ENCODE peak calls at places on chromosomes 11 and 22, in five cellular contexts. One of them, this sample, is unnamed.

GRCh38 chr11:131859811-131860210 is 489.4 kb downstream of the NTM start:
- DNase-seq in K562: no peak
- DNase-seq in SK-N-SH: no peak
- DNase-seq in GM12878: no peak
- DNase-seq in HepG2: no peak
- DNase-seq in this sample: no peak

GRCh38 chr11:61785837-61786402 is 6.5 kb downstream of the TMEM258 start:
- DNase-seq in K562: no peak
- DNase-seq in HepG2: no peak
- DNase-seq in GM12878: no peak
- DNase-seq in SK-N-SH: no peak
- DNase-seq in this sample: no peak

GRCh38 chr11:67563354-67564114 is 20.1 kb upstream of the GSTP1 start:
- DNase-seq in SK-N-SH: no peak
- DNase-seq in GM12878: no peak
- DNase-seq in HepG2: no peak
- DNase-seq in K562: peak
- DNase-seq in this sample: no peak

GRCh38 chr11:95734009-95734572 is 55.5 kb downstream of the FAM76B start:
- DNase-seq in K562: peak
- DNase-seq in SK-N-SH: no peak
- DNase-seq in GM12878: no peak
- DNase-seq in HepG2: no peak
- DNase-seq in this sample: no peak

GRCh38 chr22:20569059-20570058 is 61.9 kb downstream of the MED15 start:
- DNase-seq in SK-N-SH: no peak
- DNase-seq in HepG2: no peak
- DNase-seq in K562: no peak
- DNase-seq in GM12878: peak
- DNase-seq in this sample: peak

GRCh38 chr11:72119188-72119587 is 6.7 kb upstream of the ANAPC15 start:
- DNase-seq in GM12878: no peak
- DNase-seq in HepG2: no peak
- DNase-seq in K562: no peak
- DNase-seq in SK-N-SH: no peak
- DNase-seq in this sample: no peak

GRCh38 chr11:94678236-94678635 is 89.9 kb upstream of the AMOTL1 start:
- DNase-seq in HepG2: no peak
- DNase-seq in K562: peak
- DNase-seq in GM12878: no peak
- DNase-seq in SK-N-SH: no peak
- DNase-seq in this sample: no peak

GRCh38 chr11:46446343-46446751 is 54.8 kb upstream of the CHRM4 start:
- DNase-seq in K562: no peak
- DNase-seq in GM12878: no peak
- DNase-seq in HepG2: no peak
- DNase-seq in SK-N-SH: no peak
- DNase-seq in this sample: no peak

GRCh38 chr11:100827934-100828661 is 141.0 kb downstream of the ARHGAP42 start:
- DNase-seq in GM12878: peak
- DNase-seq in SK-N-SH: no peak
- DNase-seq in HepG2: peak
- DNase-seq in K562: peak
- DNase-seq in this sample: peak

GRCh38 chr11:64090811-64091516 is 55.2 kb downstream of the FLRT1 start:
- DNase-seq in K562: peak
- DNase-seq in GM12878: no peak
- DNase-seq in HepG2: no peak
- DNase-seq in SK-N-SH: no peak
- DNase-seq in this sample: peak

GRCh38 chr22:20653012-20653794 is 120.7 kb upstream of the SERPIND1 start:
- DNase-seq in HepG2: no peak
- DNase-seq in GM12878: no peak
- DNase-seq in SK-N-SH: no peak
- DNase-seq in K562: no peak
- DNase-seq in this sample: no peak

GRCh38 chr11:71146846-71147245 is 105.5 kb downstream of the SHANK2 start:
- DNase-seq in GM12878: no peak
- DNase-seq in SK-N-SH: no peak
- DNase-seq in HepG2: no peak
- DNase-seq in K562: no peak
- DNase-seq in this sample: no peak

GRCh38 chr11:12815150-12815523 is 140.9 kb downstream of the TEAD1 start:
- DNase-seq in K562: no peak
- DNase-seq in HepG2: no peak
- DNase-seq in GM12878: no peak
- DNase-seq in SK-N-SH: no peak
- DNase-seq in this sample: no peak

GRCh38 chr11:70503201-70503877 is 105.0 kb downstream of the CTTN start:
- DNase-seq in K562: no peak
- DNase-seq in SK-N-SH: no peak
- DNase-seq in GM12878: no peak
- DNase-seq in HepG2: no peak
- DNase-seq in this sample: no peak

GRCh38 chr22:31340360-31340759 is 5.8 kb downstream of the PATZ1 start:
- DNase-seq in GM12878: no peak
- DNase-seq in K562: no peak
- DNase-seq in HepG2: peak
- DNase-seq in SK-N-SH: no peak
- DNase-seq in this sample: no peak

GRCh38 chr11:45983471-45983845 is 61.0 kb downstream of the LARGE2 start:
- DNase-seq in SK-N-SH: no peak
- DNase-seq in K562: no peak
- DNase-seq in GM12878: no peak
- DNase-seq in HepG2: no peak
- DNase-seq in this sample: no peak

GRCh38 chr11:123561046-123561781 is 93.2 kb downstream of the SCN3B start:
- DNase-seq in GM12878: no peak
- DNase-seq in HepG2: peak
- DNase-seq in K562: peak
- DNase-seq in SK-N-SH: peak
- DNase-seq in this sample: no peak

GRCh38 chr11:66619080-66619554 is 2.7 kb downstream of the RBM14 start:
- DNase-seq in HepG2: no peak
- DNase-seq in K562: no peak
- DNase-seq in SK-N-SH: no peak
- DNase-seq in GM12878: no peak
- DNase-seq in this sample: no peak

GRCh38 chr22:21105294-21105693 is 59.5 kb downstream of the LRRC74B start:
- DNase-seq in K562: no peak
- DNase-seq in GM12878: no peak
- DNase-seq in HepG2: no peak
- DNase-seq in SK-N-SH: no peak
- DNase-seq in this sample: no peak

GRCh38 chr11:100855466-100856067 is 168.5 kb downstream of the ARHGAP42 start:
- DNase-seq in HepG2: peak
- DNase-seq in GM12878: no peak
- DNase-seq in K562: peak
- DNase-seq in SK-N-SH: peak
- DNase-seq in this sample: peak

GRCh38 chr11:22338465-22338810 is 257 bp downstream of the SLC17A6 start:
- DNase-seq in SK-N-SH: no peak
- DNase-seq in GM12878: no peak
- DNase-seq in K562: no peak
- DNase-seq in HepG2: no peak
- DNase-seq in this sample: no peak
- TF ChIP-seq CHD2 in SK-N-SH: no peak
- TF ChIP-seq CHD2 in GM12878: no peak
- TF ChIP-seq CHD2 in K562: no peak
- TF ChIP-seq CHD2 in HepG2: no peak
- TF ChIP-seq CHD2 in this sample: no peak

DNA sequence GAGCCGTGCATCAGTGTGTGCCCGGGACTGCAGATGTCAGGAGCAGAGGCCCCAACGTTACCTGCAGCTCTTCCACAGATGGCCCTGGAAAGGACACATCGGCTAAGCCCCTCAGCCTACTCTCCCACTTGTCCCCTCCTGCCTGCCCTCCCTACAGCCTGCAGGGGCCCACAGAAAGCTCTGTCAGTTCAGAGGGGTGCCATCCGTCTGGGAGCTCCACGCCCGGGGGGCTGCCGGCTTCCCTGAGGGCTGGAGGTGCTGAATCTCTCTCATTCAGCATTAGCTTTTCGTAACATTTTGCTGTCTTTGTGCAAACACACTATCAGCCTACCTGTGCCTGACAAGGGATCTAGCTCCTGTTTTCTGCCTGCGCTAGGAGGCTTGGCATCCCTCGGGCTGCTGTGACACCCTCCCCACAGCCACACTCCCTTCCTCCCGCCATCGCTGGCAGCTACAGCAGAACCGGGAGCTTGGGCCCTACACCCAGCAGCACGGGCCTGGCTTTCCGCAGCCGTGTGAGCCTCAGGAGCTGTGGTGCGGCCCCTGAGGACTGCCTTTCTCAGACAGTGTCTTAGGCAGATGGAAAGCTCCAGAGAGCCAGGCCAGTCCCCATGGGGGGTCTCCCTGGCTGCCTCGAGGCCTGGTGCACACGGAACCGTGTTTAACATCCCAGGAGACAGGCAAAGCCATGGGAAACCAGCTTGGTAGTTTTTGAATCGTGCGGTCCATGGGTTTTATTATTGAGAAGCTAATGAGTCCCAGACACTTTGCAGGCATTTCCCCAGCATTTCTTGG is 198.3 kb upstream of the B3GAT1 start:
- DNase-seq in SK-N-SH: no peak
- DNase-seq in GM12878: no peak
- DNase-seq in K562: no peak
- DNase-seq in HepG2: no peak
- DNase-seq in this sample: no peak
- TF ChIP-seq SMC3 in SK-N-SH: no peak
- TF ChIP-seq SMC3 in GM12878: no peak
- TF ChIP-seq SMC3 in K562: no peak
- TF ChIP-seq SMC3 in HepG2: no peak
- TF ChIP-seq SMC3 in this sample: no peak

GRCh38 chr11:19087658-19088057 is 27.1 kb upstream of the MRGPRX2 start:
- DNase-seq in HepG2: no peak
- DNase-seq in GM12878: no peak
- DNase-seq in SK-N-SH: no peak
- DNase-seq in K562: no peak
- DNase-seq in this sample: no peak
- TF ChIP-seq CHD2 in HepG2: no peak
- TF ChIP-seq CHD2 in GM12878: no peak
- TF ChIP-seq CHD2 in SK-N-SH: no peak
- TF ChIP-seq CHD2 in K562: no peak
- TF ChIP-seq CHD2 in this sample: no peak

DNA sequence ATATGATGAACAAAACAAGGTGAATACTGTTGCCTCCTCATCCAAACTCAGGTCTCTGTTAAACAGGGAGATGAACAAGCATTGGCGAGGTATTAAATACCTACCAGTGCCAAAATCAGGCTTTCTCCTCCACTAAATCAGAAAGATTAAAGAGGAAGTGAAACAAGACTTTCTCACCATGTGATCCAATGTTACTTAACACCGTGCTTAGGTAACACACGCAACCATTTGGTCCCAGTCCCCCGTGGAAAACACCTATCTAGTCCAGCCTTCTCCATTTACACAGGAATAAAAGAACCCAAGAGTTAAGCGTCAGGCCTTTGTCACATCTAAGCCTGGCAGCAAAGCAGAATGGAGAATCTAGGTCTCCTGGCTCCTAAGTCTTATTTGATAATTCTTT is 34.5 kb downstream of the TENM4 start:
- DNase-seq in K562: no peak
- DNase-seq in HepG2: no peak
- DNase-seq in SK-N-SH: no peak
- DNase-seq in GM12878: peak
- DNase-seq in this sample: no peak
- TF ChIP-seq SMC3 in K562: no peak
- TF ChIP-seq SMC3 in HepG2: no peak
- TF ChIP-seq SMC3 in SK-N-SH: no peak
- TF ChIP-seq SMC3 in GM12878: no peak
- TF ChIP-seq SMC3 in this sample: no peak

DNA sequence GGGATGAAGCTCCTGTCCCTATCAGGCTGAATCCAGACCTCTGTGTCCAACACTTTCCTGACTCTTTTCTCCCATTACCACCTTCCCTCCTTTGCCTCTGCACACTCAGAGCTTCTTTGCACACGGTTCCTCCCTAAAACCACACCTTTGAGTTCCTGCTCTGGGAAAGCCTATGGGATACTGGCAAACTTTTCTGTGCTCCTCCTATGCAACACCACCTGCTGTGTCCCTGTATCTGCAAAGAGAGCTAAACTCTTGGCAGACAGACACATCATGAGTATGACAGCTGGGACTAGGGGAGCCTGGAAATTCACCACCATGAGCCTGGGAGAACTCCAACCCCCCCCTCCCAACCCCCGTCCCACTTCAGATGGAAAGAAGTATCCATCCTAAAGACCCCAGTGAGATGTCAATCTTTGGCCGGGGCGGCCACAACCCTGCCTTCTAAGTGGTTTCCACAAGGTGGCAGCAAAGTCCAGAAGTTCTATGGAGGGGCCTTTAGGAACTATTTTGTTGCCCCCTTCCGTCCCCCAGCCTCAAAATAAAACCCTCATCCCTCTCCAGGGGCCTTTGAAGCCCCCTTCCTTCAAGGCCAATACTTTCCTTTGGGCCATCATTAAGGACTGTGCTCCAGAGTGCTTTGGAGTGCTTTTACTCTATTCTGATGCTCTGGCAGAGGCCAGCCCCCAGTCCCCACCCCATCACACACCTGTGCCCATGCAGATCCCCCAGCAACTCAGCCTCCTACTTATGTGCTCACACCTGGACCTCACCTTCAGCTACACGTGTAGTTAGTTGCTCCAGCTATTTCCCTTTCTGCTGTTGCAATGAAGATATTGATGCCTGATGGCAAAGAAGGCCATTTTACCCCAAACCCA is 19.4 kb downstream of the HTR3A start:
- DNase-seq in K562: peak
- DNase-seq in SK-N-SH: peak
- DNase-seq in HepG2: no peak
- DNase-seq in GM12878: no peak
- DNase-seq in this sample: no peak
- TF ChIP-seq CHD2 in K562: no peak
- TF ChIP-seq CHD2 in SK-N-SH: no peak
- TF ChIP-seq CHD2 in HepG2: no peak
- TF ChIP-seq CHD2 in GM12878: no peak
- TF ChIP-seq CHD2 in this sample: no peak

This sample was measured in A549.